ENCODE peak calls at places on chromosomes 3 and 15, in ten cellular contexts. E is tibial artery, G is SK-N-SH, S is Peyer's patch, B is cardiac muscle cell, C is ovary, V is GM23248, U is MM.1S, Q is spleen, M is hepatocyte. R is an unnamed sample.

GRCh38 chr15:62619105-62619504 is 423.4 kb upstream of the TPM1 start:
- DNase-seq in E (no peak), G (no peak), S (no peak), B (no peak), C (no peak), V (peak; percentile 52), U (no peak), Q (no peak), M (no peak), R (no peak)

GRCh38 chr15:69735126-69735525 is 282.5 kb downstream of the RPLP1 start:
- DNase-seq in E (no peak), G (peak; percentile 70), S (no peak), B (peak; percentile 86), C (no peak), V (peak; percentile 75), U (no peak), Q (no peak), M (peak; percentile 48), R (no peak)

GRCh38 chr3:125310623-125311076 is 64.5 kb downstream of the ZNF148 start:
- DNase-seq in E (no peak), G (no peak), S (no peak), B (no peak), C (no peak), V (no peak), U (peak; percentile 70), Q (no peak), M (no peak), R (peak; percentile 43)

GRCh38 chr3:23894166-23895061 is 22.4 kb downstream of the NKIRAS1 start:
- DNase-seq in E (no peak), G (no peak), S (no peak), B (no peak), C (no peak), V (no peak), U (no peak), Q (no peak), M (no peak), R (no peak)

GRCh38 chr15:82653483-82653882 is 6.3 kb upstream of the CPEB1 start:
- DNase-seq in E (no peak), G (no peak), S (no peak), B (no peak), C (no peak), V (peak; percentile 40), U (no peak), Q (no peak), M (no peak), R (no peak)

GRCh38 chr3:115698851-115699535 is 75.7 kb downstream of the GAP43 start:
- DNase-seq in E (no peak), G (peak; percentile 28), S (no peak), B (no peak), C (no peak), V (peak; percentile 19), U (no peak), Q (no peak), M (no peak), R (no peak)

GRCh38 chr3:49171119-49171774 is at the start of gene KLHDC8B:
- DNase-seq in E (peak; percentile 91), G (peak; percentile 97), S (peak; percentile 87), B (peak; percentile 94), C (peak; percentile 93), V (peak; percentile 86), U (peak; percentile 68), Q (peak; percentile 95), M (peak; percentile 94), R (peak; percentile 81)

GRCh38 chr15:70112018-70112395 is 14.3 kb upstream of the TLE3 start:
- DNase-seq in E (no peak), G (peak; percentile 39), S (peak; percentile 10), B (no peak), C (no peak), V (peak; percentile 53), U (no peak), Q (no peak), M (no peak), R (no peak)

DNA sequence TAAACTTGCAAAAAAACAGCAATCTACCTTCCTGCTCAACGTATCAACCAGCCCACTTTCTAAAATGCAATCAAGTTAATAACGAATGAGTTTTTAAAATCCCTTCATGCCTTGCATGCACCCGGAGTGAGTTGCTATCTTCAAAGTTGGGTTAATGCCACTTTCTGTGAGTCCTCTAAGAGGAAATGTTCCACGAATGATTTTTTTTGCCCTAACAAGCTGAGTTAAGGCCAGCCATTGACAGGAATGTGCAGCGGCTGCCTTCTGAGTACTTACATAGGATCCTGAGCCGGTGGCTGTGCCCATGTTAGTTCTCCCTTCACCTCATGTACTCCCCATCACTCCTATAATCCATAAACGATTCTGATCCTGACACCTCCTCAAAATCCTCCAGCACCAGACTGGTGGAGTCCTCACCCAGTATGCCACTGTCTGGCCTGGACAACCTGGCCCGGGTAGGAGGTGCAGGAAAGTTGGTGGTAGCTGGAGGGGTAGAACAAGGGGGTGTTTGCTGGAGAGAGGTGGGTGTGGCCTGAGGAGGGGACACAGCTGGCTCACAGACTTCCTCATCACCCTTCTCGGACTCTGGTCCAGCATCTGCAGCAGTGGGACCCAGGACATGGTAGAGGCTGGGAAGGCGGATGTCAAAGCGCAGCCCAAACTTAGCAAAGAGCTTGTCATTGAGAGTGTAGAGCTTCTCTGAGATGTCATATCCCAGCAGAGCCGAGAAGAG is 12.4 kb downstream of the POPDC2 start:
- DNase-seq in E (no peak), G (no peak), S (no peak), B (peak; percentile 69), C (no peak), V (peak; percentile 56), U (no peak), Q (no peak), M (no peak), R (no peak)
- H3K27ac ChIP-seq in E (peak overlapping the region; percentile 55), G (peak overlapping the region; percentile 48), S (peak overlapping the region; percentile 12), B (peak overlapping the region; percentile 12), C (no peak overlapping the region), V (no peak overlapping the region), U (no peak overlapping the region), Q (peak overlapping the region; percentile 44), M (no peak overlapping the region), R (no peak overlapping the region)

DNA sequence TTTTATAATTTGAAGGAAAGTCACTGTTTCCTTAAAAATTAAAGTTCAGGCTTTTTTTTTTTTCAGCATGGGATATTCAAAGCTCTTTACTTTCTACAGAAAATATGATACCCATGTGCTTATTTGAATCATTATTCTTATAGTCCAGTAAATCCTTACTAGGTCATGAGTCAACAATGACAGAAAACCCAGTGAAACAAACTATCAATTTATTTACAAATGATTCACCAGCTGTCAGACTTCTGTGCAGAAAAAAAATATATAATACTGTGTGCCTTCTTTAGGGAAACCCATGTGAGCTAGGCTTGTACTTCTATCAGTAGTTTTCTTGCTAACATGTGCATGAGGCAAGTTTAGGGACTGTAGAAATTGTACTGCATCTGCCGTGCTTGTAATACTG is 1.2 kb downstream of the ACP3 start:
- DNase-seq in E (no peak), G (no peak), S (no peak), B (peak; percentile 21), C (no peak), V (peak; percentile 59), U (no peak), Q (no peak), M (no peak), R (no peak)
- H3K4me3 ChIP-seq in E (no peak overlapping the region), G (no peak overlapping the region), S (no peak overlapping the region), B (peak overlapping the region; percentile 24), C (no peak overlapping the region), V (peak overlapping the region; percentile 54), U (no peak overlapping the region), Q (no peak overlapping the region), M (no peak overlapping the region), R (no peak overlapping the region)

DNA sequence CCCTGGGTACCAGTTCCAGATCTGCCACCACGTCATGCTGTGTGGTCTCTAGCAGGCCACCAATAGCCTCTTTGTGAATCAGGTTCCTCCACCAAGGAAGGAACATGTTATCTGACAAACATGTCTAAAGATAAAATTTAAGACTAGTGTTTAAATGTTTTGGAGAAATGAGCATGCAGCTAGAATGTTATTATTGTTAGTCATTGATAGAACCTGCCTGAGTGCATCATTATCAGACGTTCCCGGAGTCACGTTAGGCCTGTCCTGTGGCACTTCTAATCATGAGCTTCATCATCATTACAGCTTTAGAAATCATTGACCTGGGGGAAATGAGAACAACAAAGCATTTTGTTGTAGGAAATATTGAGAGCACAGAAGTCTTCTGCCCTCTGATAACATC is 58.9 kb upstream of the FURIN start:
- DNase-seq in E (no peak), G (no peak), S (no peak), B (no peak), C (no peak), V (no peak), U (no peak), Q (no peak), M (no peak), R (no peak)
- H3K27ac ChIP-seq in E (no peak overlapping the region), G (no peak overlapping the region), S (no peak overlapping the region), B (no peak overlapping the region), C (no peak overlapping the region), V (no peak overlapping the region), U (no peak overlapping the region), Q (no peak overlapping the region), M (no peak overlapping the region), R (no peak overlapping the region)

GRCh38 chr15:65029736-65030208 is 333 bp upstream of the MTFMT start:
- DNase-seq in E (no peak), G (no peak), S (no peak), B (no peak), C (no peak), V (no peak), U (no peak), Q (no peak), M (no peak), R (no peak)
- H3K4me3 ChIP-seq in E (peak overlapping the region; percentile 93), G (peak overlapping the region; percentile 92), S (peak overlapping the region; percentile 84), B (peak overlapping the region; percentile 83), C (peak overlapping the region; percentile 83), V (peak overlapping the region; percentile 93), U (peak overlapping the region; percentile 87), Q (peak overlapping the region; percentile 94), M (no peak overlapping the region), R (peak overlapping the region; percentile 90)

GRCh38 chr3:42541079-42541478 is 38.6 kb downstream of the VIPR1 start:
- DNase-seq in E (no peak), G (no peak), S (no peak), B (no peak), C (no peak), V (no peak), U (no peak), Q (no peak), M (no peak), R (no peak)

GRCh38 chr3:42535981-42536784 is 33.7 kb downstream of the VIPR1 start:
- DNase-seq in E (no peak), G (peak; percentile 50), S (peak; percentile 55), B (peak; percentile 34), C (no peak), V (peak; percentile 38), U (peak; percentile 40), Q (peak; percentile 69), M (peak; percentile 68), R (peak; percentile 48)

GRCh38 chr3:42537350-42537749 is 34.9 kb downstream of the VIPR1 start:
- DNase-seq in E (no peak), G (no peak), S (no peak), B (no peak), C (no peak), V (peak; percentile 23), U (no peak), Q (peak; percentile 38), M (no peak), R (no peak)

GRCh38 chr3:42544492-42545283 is 37.1 kb downstream of the SEC22C start:
- DNase-seq in E (peak; percentile 91), G (no peak), S (peak; percentile 67), B (no peak), C (no peak), V (peak; percentile 25), U (no peak), Q (no peak), M (peak; percentile 39), R (no peak)

GRCh38 chr3:42539871-42540714 is 37.6 kb downstream of the VIPR1 start:
- DNase-seq in E (no peak), G (peak; percentile 71), S (peak; percentile 78), B (peak; percentile 42), C (no peak), V (peak; percentile 26), U (peak; percentile 67), Q (no peak), M (peak; percentile 79), R (peak; percentile 38)
- H3K27ac ChIP-seq in E (peak overlapping the region; percentile 40), G (no peak overlapping the region), S (no peak overlapping the region), B (no peak overlapping the region), C (no peak overlapping the region), V (no peak overlapping the region), U (no peak overlapping the region), Q (no peak overlapping the region), M (no peak overlapping the region), R (no peak overlapping the region)